ENCODE peak calls at places on chromosome 15, in six cellular contexts. One of them, this sample, is unnamed.

GRCh38 chr15:72591361-72591760 is 63.1 kb upstream of the GOLGA6B start:
- DNase-seq in GM12878: no peak
- DNase-seq in HepG2: no peak
- DNase-seq in GM12891: no peak
- DNase-seq in H1: no peak
- DNase-seq in K562: no peak
- DNase-seq in this sample: no peak

GRCh38 chr15:80210612-80211554 is 41.1 kb downstream of the CTXND1 start:
- DNase-seq in HepG2: no peak
- DNase-seq in GM12878: no peak
- DNase-seq in K562: no peak
- DNase-seq in GM12891: no peak
- DNase-seq in H1: no peak
- DNase-seq in this sample: no peak

GRCh38 chr15:99021027-99021624 is 13.5 kb upstream of the PGPEP1L start:
- DNase-seq in H1: no peak
- DNase-seq in HepG2: no peak
- DNase-seq in K562: no peak
- DNase-seq in GM12891: no peak
- DNase-seq in GM12878: no peak
- DNase-seq in this sample: no peak

GRCh38 chr15:85598718-85599398 is 195.9 kb downstream of the KLHL25 start:
- DNase-seq in HepG2: no peak
- DNase-seq in H1: no peak
- DNase-seq in GM12891: no peak
- DNase-seq in GM12878: no peak
- DNase-seq in K562: no peak
- DNase-seq in this sample: no peak

GRCh38 chr15:100114526-100114925 is 227.2 kb downstream of the ADAMTS17 start:
- DNase-seq in GM12878: no peak
- DNase-seq in K562: no peak
- DNase-seq in H1: no peak
- DNase-seq in GM12891: no peak
- DNase-seq in HepG2: no peak
- DNase-seq in this sample: no peak

GRCh38 chr15:97627634-97628033 is 332.9 kb upstream of the ARRDC4 start:
- DNase-seq in K562: no peak
- DNase-seq in HepG2: no peak
- DNase-seq in GM12878: no peak
- DNase-seq in GM12891: no peak
- DNase-seq in H1: no peak
- DNase-seq in this sample: no peak

GRCh38 chr15:101023501-101024110 is 104.4 kb downstream of the LRRK1 start:
- DNase-seq in H1: no peak
- DNase-seq in GM12878: no peak
- DNase-seq in GM12891: no peak
- DNase-seq in K562: no peak
- DNase-seq in HepG2: no peak
- DNase-seq in this sample: no peak

GRCh38 chr15:100972975-100973350 is 53.8 kb downstream of the LRRK1 start:
- DNase-seq in H1: no peak
- DNase-seq in K562: no peak
- DNase-seq in HepG2: no peak
- DNase-seq in GM12891: no peak
- DNase-seq in GM12878: no peak
- DNase-seq in this sample: no peak

GRCh38 chr15:69841046-69841828 is 256.5 kb downstream of the TLE3 start:
- DNase-seq in K562: no peak
- DNase-seq in GM12891: no peak
- DNase-seq in H1: no peak
- DNase-seq in GM12878: no peak
- DNase-seq in HepG2: no peak
- DNase-seq in this sample: no peak

GRCh38 chr15:82804575-82804949 is 1.3 kb downstream of the FSD2 start:
- DNase-seq in HepG2: peak
- DNase-seq in K562: no peak
- DNase-seq in GM12891: no peak
- DNase-seq in GM12878: no peak
- DNase-seq in H1: no peak
- DNase-seq in this sample: no peak
- TF ChIP-seq POLR2AphosphoS5 in HepG2: no peak
- TF ChIP-seq POLR2AphosphoS5 in K562: no peak
- TF ChIP-seq POLR2AphosphoS5 in GM12891: no peak
- TF ChIP-seq POLR2AphosphoS5 in GM12878: no peak
- TF ChIP-seq POLR2AphosphoS5 in H1: no peak
- TF ChIP-seq POLR2AphosphoS5 in this sample: no peak

DNA sequence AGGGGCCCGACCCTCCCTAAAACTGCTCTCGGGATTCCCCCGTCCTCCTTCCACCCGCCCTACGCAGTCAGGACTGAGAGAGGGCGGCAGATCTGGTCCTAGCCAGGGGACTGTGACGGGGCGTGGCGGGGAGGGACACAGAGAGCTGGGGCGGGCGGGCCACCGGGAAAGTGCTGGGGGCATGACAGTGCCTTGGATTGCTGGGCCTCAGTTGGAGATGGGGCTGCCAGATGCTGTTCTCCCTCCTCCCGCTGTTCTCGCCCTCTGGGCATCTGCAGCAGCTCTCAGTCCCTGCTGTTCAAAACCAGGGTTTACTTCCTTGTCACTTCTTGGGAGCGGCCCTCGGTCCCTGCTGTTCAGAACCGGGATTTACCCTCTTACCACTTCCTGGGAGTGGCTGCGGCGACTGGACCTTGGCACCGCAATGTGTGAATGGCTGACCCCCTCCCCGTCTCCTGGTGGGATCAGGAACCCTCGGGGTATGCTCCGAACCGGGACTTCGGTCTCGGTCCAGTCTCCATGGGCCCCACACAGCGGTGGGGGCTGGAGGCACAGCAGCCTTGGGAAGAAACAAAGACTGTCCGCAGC is 1.8 kb upstream of the RPP25 start:
- DNase-seq in K562: no peak
- DNase-seq in GM12878: no peak
- DNase-seq in GM12891: no peak
- DNase-seq in H1: no peak
- DNase-seq in HepG2: peak
- DNase-seq in this sample: no peak
- TF ChIP-seq TAF1 in K562: no peak
- TF ChIP-seq TAF1 in GM12878: no peak
- TF ChIP-seq TAF1 in GM12891: no peak
- TF ChIP-seq TAF1 in H1: no peak
- TF ChIP-seq TAF1 in HepG2: no peak
- TF ChIP-seq TAF1 in this sample: no peak

GRCh38 chr15:55588070-55588817 is at the start of gene PYGO1:
- DNase-seq in GM12878: no peak
- DNase-seq in GM12891: peak
- DNase-seq in K562: peak
- DNase-seq in HepG2: peak
- DNase-seq in H1: no peak
- DNase-seq in this sample: peak
- TF ChIP-seq POLR2A in GM12878: no peak
- TF ChIP-seq POLR2A in GM12891: no peak
- TF ChIP-seq POLR2A in K562: no peak
- TF ChIP-seq POLR2A in HepG2: no peak
- TF ChIP-seq POLR2A in H1: no peak
- TF ChIP-seq POLR2A in this sample: no peak

GRCh38 chr15:62063851-62064635 is 2.7 kb upstream of the C2CD4A start:
- DNase-seq in GM12891: no peak
- DNase-seq in HepG2: no peak
- DNase-seq in K562: no peak
- DNase-seq in H1: no peak
- DNase-seq in GM12878: no peak
- DNase-seq in this sample: no peak
- TF ChIP-seq POLR2AphosphoS5 in GM12891: no peak
- TF ChIP-seq POLR2AphosphoS5 in HepG2: no peak
- TF ChIP-seq POLR2AphosphoS5 in K562: no peak
- TF ChIP-seq POLR2AphosphoS5 in H1: no peak
- TF ChIP-seq POLR2AphosphoS5 in GM12878: no peak
- TF ChIP-seq POLR2AphosphoS5 in this sample: no peak

DNA sequence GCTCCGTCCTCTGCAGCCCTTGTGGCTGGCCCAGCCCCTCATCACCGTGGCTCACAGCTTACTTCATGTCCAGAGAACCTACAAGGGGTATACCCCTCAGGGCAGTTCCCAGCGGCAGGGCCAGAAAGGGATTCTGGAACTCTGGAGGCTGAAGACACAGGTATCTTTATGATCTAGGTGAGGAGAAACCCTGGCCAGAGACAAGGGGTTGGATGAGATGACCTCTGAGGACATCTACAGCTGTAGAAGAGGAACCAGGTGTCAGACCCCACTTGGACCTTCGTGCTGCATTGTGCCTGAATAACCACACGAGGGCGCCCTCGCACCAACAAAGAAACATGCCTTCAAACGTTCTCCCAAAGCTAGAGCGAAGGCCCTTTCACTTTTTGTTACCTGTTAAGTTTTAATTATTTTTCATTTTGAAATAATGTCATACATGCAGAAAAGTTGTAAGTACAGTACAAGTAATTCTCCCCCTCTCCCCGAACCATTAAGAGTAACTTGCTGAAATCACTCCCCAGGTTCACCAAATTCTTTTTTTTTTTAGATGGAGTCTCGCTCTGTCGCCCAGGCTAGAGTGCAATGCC is 118.7 kb upstream of the SMAD3 start:
- DNase-seq in HepG2: peak
- DNase-seq in GM12891: peak
- DNase-seq in GM12878: peak
- DNase-seq in K562: peak
- DNase-seq in H1: no peak
- DNase-seq in this sample: peak
- TF ChIP-seq TAF1 in HepG2: no peak
- TF ChIP-seq TAF1 in GM12891: no peak
- TF ChIP-seq TAF1 in GM12878: no peak
- TF ChIP-seq TAF1 in K562: no peak
- TF ChIP-seq TAF1 in H1: no peak
- TF ChIP-seq TAF1 in this sample: no peak

DNA sequence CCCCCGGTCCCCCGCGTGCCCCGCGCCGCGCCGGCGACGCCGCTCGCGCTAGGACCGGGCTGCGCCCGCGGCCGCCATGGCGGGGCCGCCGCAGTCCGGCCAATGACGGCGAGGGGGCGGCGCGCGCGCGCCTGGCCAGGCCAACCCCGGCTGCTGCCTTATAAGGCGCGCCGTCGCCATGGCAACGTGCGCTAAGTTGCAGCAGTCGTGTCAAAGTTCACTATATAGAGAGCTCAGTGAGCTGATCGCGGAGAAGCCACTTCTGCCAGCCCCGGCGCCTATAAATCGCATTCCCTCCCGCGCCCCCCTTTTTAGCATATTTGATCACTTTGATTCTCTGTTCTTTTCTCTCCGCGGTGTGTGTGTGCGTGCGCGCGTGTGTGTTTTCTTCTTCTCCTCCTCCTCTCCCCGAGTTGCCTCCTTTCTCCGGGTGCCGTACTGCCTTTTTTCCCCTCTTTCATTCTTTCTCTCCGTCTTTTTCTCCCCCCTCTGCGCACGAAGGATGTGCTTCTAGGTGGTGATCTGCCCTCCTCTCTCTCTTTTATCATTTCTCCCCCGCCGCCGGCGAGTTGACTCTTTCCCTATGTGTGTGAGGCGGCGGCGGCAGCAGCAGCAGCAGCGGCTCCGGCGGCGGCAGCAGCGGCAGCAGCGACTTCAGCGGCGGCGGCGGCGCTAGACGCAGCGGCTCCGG is at the start of gene NR2F2:
- DNase-seq in K562: peak
- DNase-seq in H1: peak
- DNase-seq in HepG2: peak
- DNase-seq in GM12891: peak
- DNase-seq in GM12878: peak
- DNase-seq in this sample: peak
- TF ChIP-seq POLR2A in K562: peak
- TF ChIP-seq POLR2A in H1: no peak
- TF ChIP-seq POLR2A in HepG2: peak
- TF ChIP-seq POLR2A in GM12891: no peak
- TF ChIP-seq POLR2A in GM12878: no peak
- TF ChIP-seq POLR2A in this sample: no peak

DNA sequence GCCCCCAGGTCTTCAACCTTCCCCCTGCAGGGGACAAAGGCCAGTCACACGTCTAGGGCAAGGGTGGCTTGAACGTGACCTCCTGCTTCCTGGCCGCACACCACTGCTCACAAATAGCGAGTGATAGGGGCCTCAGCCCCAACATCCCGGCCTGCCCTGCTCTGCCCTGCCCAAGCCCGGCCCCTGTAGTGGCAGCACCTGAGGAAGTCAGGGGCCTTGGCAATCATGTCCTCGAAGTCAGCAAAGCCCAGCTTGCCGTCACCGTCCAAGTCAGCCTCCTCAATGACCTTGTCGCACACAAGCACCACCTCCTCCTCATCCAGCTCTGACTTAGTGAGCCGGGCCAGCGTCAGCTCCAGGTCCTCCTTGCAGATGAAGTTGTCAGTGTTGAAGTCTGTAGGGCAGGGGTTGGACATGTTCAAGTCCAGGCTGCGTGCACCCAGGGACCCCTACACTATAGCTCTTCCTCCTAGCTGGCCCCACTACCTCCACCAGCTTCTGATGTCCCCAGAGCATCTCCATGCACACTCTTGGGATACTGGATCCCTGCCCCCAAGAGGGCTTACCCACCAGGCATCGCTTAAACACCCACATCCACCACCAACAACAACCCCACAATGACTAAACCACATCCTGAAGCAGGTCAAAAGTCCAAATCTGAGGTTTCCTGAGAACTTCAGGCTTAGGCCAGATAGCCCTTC is 13.3 kb downstream of the SH2D7 start:
- DNase-seq in H1: no peak
- DNase-seq in GM12878: no peak
- DNase-seq in GM12891: no peak
- DNase-seq in HepG2: peak
- DNase-seq in K562: no peak
- DNase-seq in this sample: no peak
- TF ChIP-seq POLR2AphosphoS5 in H1: no peak
- TF ChIP-seq POLR2AphosphoS5 in GM12878: no peak
- TF ChIP-seq POLR2AphosphoS5 in GM12891: no peak
- TF ChIP-seq POLR2AphosphoS5 in HepG2: no peak
- TF ChIP-seq POLR2AphosphoS5 in K562: no peak
- TF ChIP-seq POLR2AphosphoS5 in this sample: no peak

GRCh38 chr15:57527382-57528091 is 64.2 kb upstream of the MYZAP start:
- DNase-seq in GM12891: peak
- DNase-seq in HepG2: peak
- DNase-seq in H1: peak
- DNase-seq in K562: peak
- DNase-seq in GM12878: peak
- DNase-seq in this sample: peak
- TF ChIP-seq TAF1 in GM12891: no peak
- TF ChIP-seq TAF1 in HepG2: no peak
- TF ChIP-seq TAF1 in H1: no peak
- TF ChIP-seq TAF1 in K562: no peak
- TF ChIP-seq TAF1 in GM12878: no peak
- TF ChIP-seq TAF1 in this sample: no peak

GRCh38 chr15:90686435-90687218 is 30.5 kb upstream of the BLM start:
- DNase-seq in K562: no peak
- DNase-seq in GM12878: peak
- DNase-seq in GM12891: no peak
- DNase-seq in HepG2: no peak
- DNase-seq in H1: no peak
- DNase-seq in this sample: no peak
- TF ChIP-seq POLR2A in K562: no peak
- TF ChIP-seq POLR2A in GM12878: no peak
- TF ChIP-seq POLR2A in GM12891: no peak
- TF ChIP-seq POLR2A in HepG2: no peak
- TF ChIP-seq POLR2A in H1: no peak
- TF ChIP-seq POLR2A in this sample: no peak

GRCh38 chr15:62899090-62899493 is 143.5 kb upstream of the TPM1 start:
- DNase-seq in H1: no peak
- DNase-seq in K562: no peak
- DNase-seq in GM12878: no peak
- DNase-seq in HepG2: peak
- DNase-seq in GM12891: no peak
- DNase-seq in this sample: no peak
- TF ChIP-seq POLR2AphosphoS5 in H1: no peak
- TF ChIP-seq POLR2AphosphoS5 in K562: no peak
- TF ChIP-seq POLR2AphosphoS5 in GM12878: no peak
- TF ChIP-seq POLR2AphosphoS5 in HepG2: no peak
- TF ChIP-seq POLR2AphosphoS5 in GM12891: no peak
- TF ChIP-seq POLR2AphosphoS5 in this sample: no peak

This sample was measured in GM12892.